ENCODE peak calls at places on chromosomes 12 and 14, in seven cellular contexts. One of them, this sample, is unnamed.

GRCh38 chr12:132483208-132483607 is 6.7 kb upstream of the FBRSL1 start:
- DNase-seq in bronchial epithelial cell: no peak
- DNase-seq in CD8-positive, alpha-beta T cell: no peak
- DNase-seq in uterus: no peak
- DNase-seq in CD4-positive, CD25-positive, alpha-beta regulatory T cell: no peak
- DNase-seq in GM12865: no peak
- DNase-seq in stomach: no peak
- DNase-seq in this sample: no peak

GRCh38 chr12:111785651-111786050 is 18.9 kb downstream of the ALDH2 start:
- DNase-seq in bronchial epithelial cell: no peak
- DNase-seq in CD8-positive, alpha-beta T cell: no peak
- DNase-seq in uterus: no peak
- DNase-seq in CD4-positive, CD25-positive, alpha-beta regulatory T cell: no peak
- DNase-seq in GM12865: no peak
- DNase-seq in stomach: no peak
- DNase-seq in this sample: no peak

GRCh38 chr12:62435337-62436163 is 31.1 kb upstream of the MON2 start:
- DNase-seq in bronchial epithelial cell: peak; percentile 22
- DNase-seq in CD8-positive, alpha-beta T cell: peak; percentile 36
- DNase-seq in uterus: peak; percentile 25
- DNase-seq in CD4-positive, CD25-positive, alpha-beta regulatory T cell: peak; percentile 25
- DNase-seq in GM12865: peak; percentile 68
- DNase-seq in stomach: peak; percentile 49
- DNase-seq in this sample: no peak

GRCh38 chr12:57111046-57111698 is at the start of gene STAT6:
- DNase-seq in bronchial epithelial cell: peak; percentile 76
- DNase-seq in CD8-positive, alpha-beta T cell: peak; percentile 85
- DNase-seq in uterus: peak; percentile 88
- DNase-seq in CD4-positive, CD25-positive, alpha-beta regulatory T cell: peak; percentile 91
- DNase-seq in GM12865: peak; percentile 93
- DNase-seq in stomach: peak; percentile 87
- DNase-seq in this sample: peak; percentile 75

GRCh38 chr14:59428581-59429012 is 36.6 kb downstream of the GPR135 start:
- DNase-seq in bronchial epithelial cell: peak; percentile 29
- DNase-seq in CD8-positive, alpha-beta T cell: no peak
- DNase-seq in uterus: no peak
- DNase-seq in CD4-positive, CD25-positive, alpha-beta regulatory T cell: no peak
- DNase-seq in GM12865: no peak
- DNase-seq in stomach: no peak
- DNase-seq in this sample: no peak

GRCh38 chr14:103495854-103496253 is 26.8 kb downstream of the CKB start:
- DNase-seq in bronchial epithelial cell: no peak
- DNase-seq in CD8-positive, alpha-beta T cell: no peak
- DNase-seq in uterus: no peak
- DNase-seq in CD4-positive, CD25-positive, alpha-beta regulatory T cell: no peak
- DNase-seq in GM12865: no peak
- DNase-seq in stomach: no peak
- DNase-seq in this sample: no peak

GRCh38 chr14:98198385-98198784 is 1073.6 kb downstream of the BCL11B start:
- DNase-seq in bronchial epithelial cell: peak; percentile 28
- DNase-seq in CD8-positive, alpha-beta T cell: peak; percentile 55
- DNase-seq in uterus: no peak
- DNase-seq in CD4-positive, CD25-positive, alpha-beta regulatory T cell: no peak
- DNase-seq in GM12865: peak; percentile 97
- DNase-seq in stomach: no peak
- DNase-seq in this sample: no peak

GRCh38 chr12:98416845-98417244 is 98.5 kb upstream of the TMPO start:
- DNase-seq in bronchial epithelial cell: peak; percentile 30
- DNase-seq in CD8-positive, alpha-beta T cell: no peak
- DNase-seq in uterus: no peak
- DNase-seq in CD4-positive, CD25-positive, alpha-beta regulatory T cell: peak; percentile 9
- DNase-seq in GM12865: peak; percentile 14
- DNase-seq in stomach: no peak
- DNase-seq in this sample: no peak

GRCh38 chr12:97203408-97203807 is 259.2 kb upstream of the RMST start:
- DNase-seq in bronchial epithelial cell: no peak
- DNase-seq in CD8-positive, alpha-beta T cell: no peak
- DNase-seq in uterus: no peak
- DNase-seq in CD4-positive, CD25-positive, alpha-beta regulatory T cell: no peak
- DNase-seq in GM12865: no peak
- DNase-seq in stomach: no peak
- DNase-seq in this sample: no peak

GRCh38 chr12:123916729-123917128 is 55.9 kb downstream of the CCDC92 start:
- DNase-seq in bronchial epithelial cell: peak; percentile 88
- DNase-seq in CD8-positive, alpha-beta T cell: peak; percentile 53
- DNase-seq in uterus: no peak
- DNase-seq in CD4-positive, CD25-positive, alpha-beta regulatory T cell: no peak
- DNase-seq in GM12865: no peak
- DNase-seq in stomach: no peak
- DNase-seq in this sample: no peak

GRCh38 chr14:51155331-51155730 is 60.4 kb upstream of the TRIM9 start:
- DNase-seq in bronchial epithelial cell: no peak
- DNase-seq in CD8-positive, alpha-beta T cell: no peak
- DNase-seq in uterus: no peak
- DNase-seq in CD4-positive, CD25-positive, alpha-beta regulatory T cell: no peak
- DNase-seq in GM12865: no peak
- DNase-seq in stomach: no peak
- DNase-seq in this sample: no peak

GRCh38 chr12:41476499-41476898 is 288.4 kb downstream of the PDZRN4 start:
- DNase-seq in bronchial epithelial cell: no peak
- DNase-seq in CD8-positive, alpha-beta T cell: no peak
- DNase-seq in uterus: no peak
- DNase-seq in CD4-positive, CD25-positive, alpha-beta regulatory T cell: no peak
- DNase-seq in GM12865: no peak
- DNase-seq in stomach: no peak
- DNase-seq in this sample: no peak

DNA sequence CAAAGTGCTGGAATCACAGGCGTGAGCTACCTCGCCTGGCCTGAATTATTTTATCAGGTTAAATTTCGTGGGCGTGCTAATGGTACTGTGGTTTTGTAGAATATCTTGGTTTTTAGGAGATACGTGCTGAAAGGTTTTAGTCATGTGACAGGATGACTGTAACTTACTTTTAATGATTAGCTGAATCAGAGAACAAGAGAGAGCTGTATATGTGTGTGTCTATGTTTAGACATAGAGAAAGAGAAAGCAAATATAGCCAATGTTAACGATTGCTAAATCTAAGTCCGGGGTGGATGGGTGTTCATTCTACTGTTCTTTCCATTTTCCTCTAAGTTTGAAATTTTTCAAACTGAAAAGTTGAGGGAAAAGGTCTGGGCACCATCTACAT is 9.2 kb upstream of the PNMA1 start:
- DNase-seq in bronchial epithelial cell: no peak
- DNase-seq in CD8-positive, alpha-beta T cell: no peak
- DNase-seq in uterus: no peak
- DNase-seq in CD4-positive, CD25-positive, alpha-beta regulatory T cell: peak; percentile 43
- DNase-seq in GM12865: no peak
- DNase-seq in stomach: no peak
- DNase-seq in this sample: no peak
- H3K4me3 ChIP-seq in bronchial epithelial cell: no peak overlapping the region
- H3K4me3 ChIP-seq in CD8-positive, alpha-beta T cell: no peak overlapping the region
- H3K4me3 ChIP-seq in uterus: no peak overlapping the region
- H3K4me3 ChIP-seq in CD4-positive, CD25-positive, alpha-beta regulatory T cell: peak overlapping the region; percentile 33
- H3K4me3 ChIP-seq in GM12865: no peak overlapping the region
- H3K4me3 ChIP-seq in stomach: no peak overlapping the region
- H3K4me3 ChIP-seq in this sample: no peak overlapping the region

GRCh38 chr12:116319851-116320621 is 42.5 kb upstream of the MED13L start:
- DNase-seq in bronchial epithelial cell: peak; percentile 93
- DNase-seq in CD8-positive, alpha-beta T cell: no peak
- DNase-seq in uterus: peak; percentile 93
- DNase-seq in CD4-positive, CD25-positive, alpha-beta regulatory T cell: no peak
- DNase-seq in GM12865: peak; percentile 20
- DNase-seq in stomach: no peak
- DNase-seq in this sample: no peak
- H3K4me3 ChIP-seq in bronchial epithelial cell: no peak overlapping the region
- H3K4me3 ChIP-seq in CD8-positive, alpha-beta T cell: no peak overlapping the region
- H3K4me3 ChIP-seq in uterus: no peak overlapping the region
- H3K4me3 ChIP-seq in CD4-positive, CD25-positive, alpha-beta regulatory T cell: no peak overlapping the region
- H3K4me3 ChIP-seq in GM12865: no peak overlapping the region
- H3K4me3 ChIP-seq in stomach: no peak overlapping the region
- H3K4me3 ChIP-seq in this sample: no peak overlapping the region

GRCh38 chr12:101783150-101783549 is 43.9 kb upstream of the SYCP3 start:
- DNase-seq in bronchial epithelial cell: no peak
- DNase-seq in CD8-positive, alpha-beta T cell: no peak
- DNase-seq in uterus: no peak
- DNase-seq in CD4-positive, CD25-positive, alpha-beta regulatory T cell: no peak
- DNase-seq in GM12865: no peak
- DNase-seq in stomach: no peak
- DNase-seq in this sample: no peak
- H3K4me3 ChIP-seq in bronchial epithelial cell: no peak overlapping the region
- H3K4me3 ChIP-seq in CD8-positive, alpha-beta T cell: no peak overlapping the region
- H3K4me3 ChIP-seq in uterus: no peak overlapping the region
- H3K4me3 ChIP-seq in CD4-positive, CD25-positive, alpha-beta regulatory T cell: no peak overlapping the region
- H3K4me3 ChIP-seq in GM12865: no peak overlapping the region
- H3K4me3 ChIP-seq in stomach: no peak overlapping the region
- H3K4me3 ChIP-seq in this sample: no peak overlapping the region

GRCh38 chr12:20865873-20866272 is 55.4 kb downstream of the SLCO1B3 start:
- DNase-seq in bronchial epithelial cell: peak; percentile 17
- DNase-seq in CD8-positive, alpha-beta T cell: no peak
- DNase-seq in uterus: no peak
- DNase-seq in CD4-positive, CD25-positive, alpha-beta regulatory T cell: no peak
- DNase-seq in GM12865: no peak
- DNase-seq in stomach: no peak
- DNase-seq in this sample: no peak

GRCh38 chr12:20868277-20868676 is 57.8 kb downstream of the SLCO1B3 start:
- DNase-seq in bronchial epithelial cell: no peak
- DNase-seq in CD8-positive, alpha-beta T cell: no peak
- DNase-seq in uterus: no peak
- DNase-seq in CD4-positive, CD25-positive, alpha-beta regulatory T cell: no peak
- DNase-seq in GM12865: peak; percentile 56
- DNase-seq in stomach: no peak
- DNase-seq in this sample: no peak

GRCh38 chr12:20863056-20863455 is 52.6 kb downstream of the SLCO1B3 start:
- DNase-seq in bronchial epithelial cell: no peak
- DNase-seq in CD8-positive, alpha-beta T cell: no peak
- DNase-seq in uterus: no peak
- DNase-seq in CD4-positive, CD25-positive, alpha-beta regulatory T cell: no peak
- DNase-seq in GM12865: no peak
- DNase-seq in stomach: no peak
- DNase-seq in this sample: no peak
- H3K4me3 ChIP-seq in bronchial epithelial cell: no peak overlapping the region
- H3K4me3 ChIP-seq in CD8-positive, alpha-beta T cell: no peak overlapping the region
- H3K4me3 ChIP-seq in uterus: no peak overlapping the region
- H3K4me3 ChIP-seq in CD4-positive, CD25-positive, alpha-beta regulatory T cell: no peak overlapping the region
- H3K4me3 ChIP-seq in GM12865: no peak overlapping the region
- H3K4me3 ChIP-seq in stomach: no peak overlapping the region
- H3K4me3 ChIP-seq in this sample: no peak overlapping the region

DNA sequence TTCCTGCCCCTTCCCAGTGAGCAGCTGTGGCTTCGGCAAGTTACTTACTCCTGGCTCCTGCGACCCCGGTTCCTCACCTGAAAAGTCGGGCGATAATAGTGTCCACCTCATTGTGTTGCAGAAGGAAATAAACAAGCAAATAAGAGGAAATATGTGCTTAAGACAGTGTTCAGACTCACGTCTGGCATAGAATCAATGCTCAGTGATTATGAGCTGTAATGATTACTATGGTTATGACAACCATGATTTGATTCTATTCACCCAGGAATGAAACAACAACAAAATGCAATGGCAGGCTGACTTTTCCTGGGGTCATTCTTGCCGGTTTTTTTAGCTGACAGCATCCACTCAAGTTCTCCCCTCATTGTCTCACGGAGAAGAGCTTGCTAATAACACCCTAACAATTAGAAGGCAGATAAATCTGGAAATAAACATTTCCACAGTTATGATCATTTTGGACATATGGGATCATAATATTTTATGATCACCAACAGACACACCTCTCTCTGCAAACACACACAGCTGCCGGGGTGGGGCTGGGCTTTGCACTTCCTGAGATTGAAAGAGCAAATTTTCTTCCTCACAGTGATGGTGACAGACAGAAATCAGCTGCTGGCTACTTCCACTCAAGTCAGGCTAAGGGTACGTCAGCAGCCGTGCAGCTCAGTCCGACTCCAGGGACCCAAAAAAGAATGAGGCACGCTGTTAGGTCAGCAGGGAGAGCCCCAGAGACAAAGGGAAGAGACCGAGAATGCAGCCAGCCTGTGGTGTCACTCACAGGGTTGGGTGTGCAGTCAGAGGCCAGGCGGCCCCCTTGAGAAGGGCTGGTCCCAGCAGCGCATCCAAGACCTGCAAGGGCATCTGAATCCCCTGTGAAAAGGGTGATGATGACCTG is 158.0 kb downstream of the RIMBP2 start:
- DNase-seq in bronchial epithelial cell: no peak
- DNase-seq in CD8-positive, alpha-beta T cell: no peak
- DNase-seq in uterus: no peak
- DNase-seq in CD4-positive, CD25-positive, alpha-beta regulatory T cell: no peak
- DNase-seq in GM12865: no peak
- DNase-seq in stomach: no peak
- DNase-seq in this sample: no peak
- H3K4me3 ChIP-seq in bronchial epithelial cell: no peak overlapping the region
- H3K4me3 ChIP-seq in CD8-positive, alpha-beta T cell: no peak overlapping the region
- H3K4me3 ChIP-seq in uterus: no peak overlapping the region
- H3K4me3 ChIP-seq in CD4-positive, CD25-positive, alpha-beta regulatory T cell: no peak overlapping the region
- H3K4me3 ChIP-seq in GM12865: no peak overlapping the region
- H3K4me3 ChIP-seq in stomach: no peak overlapping the region
- H3K4me3 ChIP-seq in this sample: no peak overlapping the region

GRCh38 chr12:47225356-47225755 is 145.6 kb upstream of the AMIGO2 start:
- DNase-seq in bronchial epithelial cell: no peak
- DNase-seq in CD8-positive, alpha-beta T cell: no peak
- DNase-seq in uterus: no peak
- DNase-seq in CD4-positive, CD25-positive, alpha-beta regulatory T cell: no peak
- DNase-seq in GM12865: no peak
- DNase-seq in stomach: no peak
- DNase-seq in this sample: no peak

GRCh38 chr12:47226199-47226598 is 146.4 kb upstream of the AMIGO2 start:
- DNase-seq in bronchial epithelial cell: no peak
- DNase-seq in CD8-positive, alpha-beta T cell: no peak
- DNase-seq in uterus: no peak
- DNase-seq in CD4-positive, CD25-positive, alpha-beta regulatory T cell: no peak
- DNase-seq in GM12865: no peak
- DNase-seq in stomach: no peak
- DNase-seq in this sample: no peak

GRCh38 chr12:47223848-47224213 is 144.1 kb upstream of the AMIGO2 start:
- DNase-seq in bronchial epithelial cell: no peak
- DNase-seq in CD8-positive, alpha-beta T cell: no peak
- DNase-seq in uterus: peak; percentile 29
- DNase-seq in CD4-positive, CD25-positive, alpha-beta regulatory T cell: no peak
- DNase-seq in GM12865: no peak
- DNase-seq in stomach: peak; percentile 52
- DNase-seq in this sample: no peak

GRCh38 chr12:47222960-47223847 is 143.4 kb upstream of the AMIGO2 start:
- DNase-seq in bronchial epithelial cell: no peak
- DNase-seq in CD8-positive, alpha-beta T cell: no peak
- DNase-seq in uterus: no peak
- DNase-seq in CD4-positive, CD25-positive, alpha-beta regulatory T cell: no peak
- DNase-seq in GM12865: no peak
- DNase-seq in stomach: no peak
- DNase-seq in this sample: no peak

DNA sequence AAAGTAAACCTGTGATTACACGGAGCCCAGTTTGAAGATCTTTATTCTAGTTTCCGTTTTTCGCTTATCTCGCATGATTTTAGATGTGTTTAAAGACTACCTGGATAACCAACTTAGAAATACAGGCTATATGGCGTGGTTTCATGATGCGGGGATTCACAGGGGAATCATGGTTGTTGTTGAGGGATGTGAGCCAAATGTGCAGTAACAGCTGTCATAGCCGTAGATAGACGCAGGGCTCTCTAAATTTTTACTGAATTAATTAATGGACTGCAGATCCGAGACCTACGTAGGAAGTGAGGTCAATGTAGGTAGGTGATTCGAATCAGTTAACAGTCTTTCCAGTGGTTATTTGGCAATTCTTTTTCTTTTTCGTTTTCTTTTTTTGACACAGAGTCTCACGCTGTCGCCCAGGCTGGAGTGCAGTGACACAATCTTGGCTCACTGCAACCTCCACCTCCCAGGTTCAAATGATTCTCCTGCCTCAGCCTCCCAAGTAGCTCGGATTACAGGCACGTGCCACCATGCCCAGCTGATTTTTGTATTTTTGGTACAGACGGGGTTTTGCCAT is 144.9 kb upstream of the AMIGO2 start:
- DNase-seq in bronchial epithelial cell: no peak
- DNase-seq in CD8-positive, alpha-beta T cell: no peak
- DNase-seq in uterus: no peak
- DNase-seq in CD4-positive, CD25-positive, alpha-beta regulatory T cell: no peak
- DNase-seq in GM12865: no peak
- DNase-seq in stomach: no peak
- DNase-seq in this sample: no peak
- H3K4me3 ChIP-seq in bronchial epithelial cell: no peak overlapping the region
- H3K4me3 ChIP-seq in CD8-positive, alpha-beta T cell: no peak overlapping the region
- H3K4me3 ChIP-seq in uterus: no peak overlapping the region
- H3K4me3 ChIP-seq in CD4-positive, CD25-positive, alpha-beta regulatory T cell: peak overlapping the region; percentile 81
- H3K4me3 ChIP-seq in GM12865: no peak overlapping the region
- H3K4me3 ChIP-seq in stomach: no peak overlapping the region
- H3K4me3 ChIP-seq in this sample: no peak overlapping the region

This sample was measured in GM12864.